ENCODE peak calls at places on chromosomes 2 and 18, in seven cellular contexts. One of them, this sample, is unnamed.

GRCh38 chr2:39385172-39385571 is 51.9 kb downstream of the MAP4K3 start:
- DNase-seq in LoVo: no peak
- DNase-seq in Ammon's horn: no peak
- DNase-seq in EL: no peak
- DNase-seq in HAP-1: no peak
- DNase-seq in stimulated activated CD4-positive, alpha-beta T cell treated with anti-CD3 and anti-CD28 coated beads, Interleukin-1b, Interleukin-23, amount 100 ng/mL, for 24 hours: no peak
- DNase-seq in NCI-H510A: no peak
- DNase-seq in this sample: no peak

GRCh38 chr2:9638532-9638931 is 7.7 kb upstream of the YWHAQ start:
- DNase-seq in LoVo: peak; percentile 50
- DNase-seq in Ammon's horn: peak; percentile 96
- DNase-seq in EL: peak; percentile 96
- DNase-seq in HAP-1: no peak
- DNase-seq in stimulated activated CD4-positive, alpha-beta T cell treated with anti-CD3 and anti-CD28 coated beads, Interleukin-1b, Interleukin-23, amount 100 ng/mL, for 24 hours: no peak
- DNase-seq in NCI-H510A: no peak
- DNase-seq in this sample: no peak

GRCh38 chr2:106825161-106825560 is 60.8 kb downstream of the ST6GAL2 start:
- DNase-seq in LoVo: no peak
- DNase-seq in Ammon's horn: no peak
- DNase-seq in EL: no peak
- DNase-seq in HAP-1: no peak
- DNase-seq in stimulated activated CD4-positive, alpha-beta T cell treated with anti-CD3 and anti-CD28 coated beads, Interleukin-1b, Interleukin-23, amount 100 ng/mL, for 24 hours: no peak
- DNase-seq in NCI-H510A: no peak
- DNase-seq in this sample: no peak

GRCh38 chr2:5539281-5540211 is 152.6 kb upstream of the SOX11 start:
- DNase-seq in LoVo: no peak
- DNase-seq in Ammon's horn: no peak
- DNase-seq in EL: no peak
- DNase-seq in HAP-1: no peak
- DNase-seq in stimulated activated CD4-positive, alpha-beta T cell treated with anti-CD3 and anti-CD28 coated beads, Interleukin-1b, Interleukin-23, amount 100 ng/mL, for 24 hours: no peak
- DNase-seq in NCI-H510A: peak; percentile 77
- DNase-seq in this sample: no peak

GRCh38 chr18:22830511-22830910 is 102.6 kb upstream of the RBBP8 start:
- DNase-seq in LoVo: no peak
- DNase-seq in Ammon's horn: no peak
- DNase-seq in EL: no peak
- DNase-seq in HAP-1: no peak
- DNase-seq in stimulated activated CD4-positive, alpha-beta T cell treated with anti-CD3 and anti-CD28 coated beads, Interleukin-1b, Interleukin-23, amount 100 ng/mL, for 24 hours: no peak
- DNase-seq in NCI-H510A: no peak
- DNase-seq in this sample: no peak

GRCh38 chr2:230599854-230600253 is 112.8 kb upstream of the CAB39 start:
- DNase-seq in LoVo: no peak
- DNase-seq in Ammon's horn: no peak
- DNase-seq in EL: no peak
- DNase-seq in HAP-1: no peak
- DNase-seq in stimulated activated CD4-positive, alpha-beta T cell treated with anti-CD3 and anti-CD28 coated beads, Interleukin-1b, Interleukin-23, amount 100 ng/mL, for 24 hours: no peak
- DNase-seq in NCI-H510A: no peak
- DNase-seq in this sample: no peak

GRCh38 chr2:98465456-98466201 is 21.0 kb downstream of the INPP4A start:
- DNase-seq in LoVo: no peak
- DNase-seq in Ammon's horn: peak; percentile 69
- DNase-seq in EL: peak; percentile 37
- DNase-seq in HAP-1: peak; percentile 32
- DNase-seq in stimulated activated CD4-positive, alpha-beta T cell treated with anti-CD3 and anti-CD28 coated beads, Interleukin-1b, Interleukin-23, amount 100 ng/mL, for 24 hours: no peak
- DNase-seq in NCI-H510A: peak; percentile 67
- DNase-seq in this sample: no peak

GRCh38 chr2:165874445-165875039 is 79.0 kb downstream of the TTC21B start:
- DNase-seq in LoVo: peak; percentile 47
- DNase-seq in Ammon's horn: peak; percentile 70
- DNase-seq in EL: peak; percentile 55
- DNase-seq in HAP-1: peak; percentile 60
- DNase-seq in stimulated activated CD4-positive, alpha-beta T cell treated with anti-CD3 and anti-CD28 coated beads, Interleukin-1b, Interleukin-23, amount 100 ng/mL, for 24 hours: no peak
- DNase-seq in NCI-H510A: peak; percentile 2
- DNase-seq in this sample: no peak

GRCh38 chr2:190481339-190481738 is 53.2 kb downstream of the NEMP2 start:
- DNase-seq in LoVo: no peak
- DNase-seq in Ammon's horn: peak; percentile 65
- DNase-seq in EL: no peak
- DNase-seq in HAP-1: no peak
- DNase-seq in stimulated activated CD4-positive, alpha-beta T cell treated with anti-CD3 and anti-CD28 coated beads, Interleukin-1b, Interleukin-23, amount 100 ng/mL, for 24 hours: no peak
- DNase-seq in NCI-H510A: no peak
- DNase-seq in this sample: no peak

GRCh38 chr2:104976603-104977120 is 61.2 kb upstream of the MRPS9 start:
- DNase-seq in LoVo: no peak
- DNase-seq in Ammon's horn: peak; percentile 4
- DNase-seq in EL: no peak
- DNase-seq in HAP-1: peak; percentile 12
- DNase-seq in stimulated activated CD4-positive, alpha-beta T cell treated with anti-CD3 and anti-CD28 coated beads, Interleukin-1b, Interleukin-23, amount 100 ng/mL, for 24 hours: no peak
- DNase-seq in NCI-H510A: no peak
- DNase-seq in this sample: no peak

GRCh38 chr2:30421026-30421425 is 26.0 kb upstream of the LCLAT1 start:
- DNase-seq in LoVo: no peak
- DNase-seq in Ammon's horn: no peak
- DNase-seq in EL: no peak
- DNase-seq in HAP-1: no peak
- DNase-seq in stimulated activated CD4-positive, alpha-beta T cell treated with anti-CD3 and anti-CD28 coated beads, Interleukin-1b, Interleukin-23, amount 100 ng/mL, for 24 hours: no peak
- DNase-seq in NCI-H510A: no peak
- DNase-seq in this sample: no peak

GRCh38 chr18:33673689-33674088 is 95.7 kb downstream of the ASXL3 start:
- DNase-seq in LoVo: no peak
- DNase-seq in Ammon's horn: no peak
- DNase-seq in EL: no peak
- DNase-seq in HAP-1: no peak
- DNase-seq in stimulated activated CD4-positive, alpha-beta T cell treated with anti-CD3 and anti-CD28 coated beads, Interleukin-1b, Interleukin-23, amount 100 ng/mL, for 24 hours: no peak
- DNase-seq in NCI-H510A: no peak
- DNase-seq in this sample: no peak

GRCh38 chr2:240255811-240256703 is 115.6 kb upstream of the OTOS start:
- DNase-seq in LoVo: peak; percentile 76
- DNase-seq in Ammon's horn: no peak
- DNase-seq in EL: no peak
- DNase-seq in HAP-1: no peak
- DNase-seq in stimulated activated CD4-positive, alpha-beta T cell treated with anti-CD3 and anti-CD28 coated beads, Interleukin-1b, Interleukin-23, amount 100 ng/mL, for 24 hours: no peak
- DNase-seq in NCI-H510A: no peak
- DNase-seq in this sample: peak; percentile 64

GRCh38 chr2:223860809-223861738 is 23.7 kb upstream of the AP1S3 start:
- DNase-seq in LoVo: peak; percentile 91
- DNase-seq in Ammon's horn: no peak
- DNase-seq in EL: peak; percentile 86
- DNase-seq in HAP-1: no peak
- DNase-seq in stimulated activated CD4-positive, alpha-beta T cell treated with anti-CD3 and anti-CD28 coated beads, Interleukin-1b, Interleukin-23, amount 100 ng/mL, for 24 hours: no peak
- DNase-seq in NCI-H510A: no peak
- DNase-seq in this sample: no peak

GRCh38 chr18:9760641-9761040 is 52.5 kb downstream of the RAB31 start:
- DNase-seq in LoVo: no peak
- DNase-seq in Ammon's horn: no peak
- DNase-seq in EL: no peak
- DNase-seq in HAP-1: no peak
- DNase-seq in stimulated activated CD4-positive, alpha-beta T cell treated with anti-CD3 and anti-CD28 coated beads, Interleukin-1b, Interleukin-23, amount 100 ng/mL, for 24 hours: no peak
- DNase-seq in NCI-H510A: no peak
- DNase-seq in this sample: no peak

GRCh38 chr18:48963555-48964480 is 13.1 kb upstream of the SMAD7 start:
- DNase-seq in LoVo: no peak
- DNase-seq in Ammon's horn: no peak
- DNase-seq in EL: no peak
- DNase-seq in HAP-1: no peak
- DNase-seq in stimulated activated CD4-positive, alpha-beta T cell treated with anti-CD3 and anti-CD28 coated beads, Interleukin-1b, Interleukin-23, amount 100 ng/mL, for 24 hours: no peak
- DNase-seq in NCI-H510A: no peak
- DNase-seq in this sample: no peak

GRCh38 chr2:183490930-183491329 is 366.7 kb downstream of the NUP35 start:
- DNase-seq in LoVo: no peak
- DNase-seq in Ammon's horn: peak; percentile 30
- DNase-seq in EL: peak; percentile 34
- DNase-seq in HAP-1: no peak
- DNase-seq in stimulated activated CD4-positive, alpha-beta T cell treated with anti-CD3 and anti-CD28 coated beads, Interleukin-1b, Interleukin-23, amount 100 ng/mL, for 24 hours: no peak
- DNase-seq in NCI-H510A: no peak
- DNase-seq in this sample: no peak

GRCh38 chr2:54074636-54075341 is 40.6 kb upstream of the ACYP2 start:
- DNase-seq in LoVo: no peak
- DNase-seq in Ammon's horn: no peak
- DNase-seq in EL: peak; percentile 16
- DNase-seq in HAP-1: no peak
- DNase-seq in stimulated activated CD4-positive, alpha-beta T cell treated with anti-CD3 and anti-CD28 coated beads, Interleukin-1b, Interleukin-23, amount 100 ng/mL, for 24 hours: no peak
- DNase-seq in NCI-H510A: no peak
- DNase-seq in this sample: no peak

GRCh38 chr2:239151201-239152131 is 249.4 kb downstream of the HDAC4 start:
- DNase-seq in LoVo: no peak
- DNase-seq in Ammon's horn: peak; percentile 67
- DNase-seq in EL: no peak
- DNase-seq in HAP-1: no peak
- DNase-seq in stimulated activated CD4-positive, alpha-beta T cell treated with anti-CD3 and anti-CD28 coated beads, Interleukin-1b, Interleukin-23, amount 100 ng/mL, for 24 hours: no peak
- DNase-seq in NCI-H510A: no peak
- DNase-seq in this sample: no peak

GRCh38 chr2:1088941-1089340 is 138.3 kb downstream of the SNTG2 start:
- DNase-seq in LoVo: no peak
- DNase-seq in Ammon's horn: no peak
- DNase-seq in EL: no peak
- DNase-seq in HAP-1: no peak
- DNase-seq in stimulated activated CD4-positive, alpha-beta T cell treated with anti-CD3 and anti-CD28 coated beads, Interleukin-1b, Interleukin-23, amount 100 ng/mL, for 24 hours: no peak
- DNase-seq in NCI-H510A: no peak
- DNase-seq in this sample: no peak